ENCODE peak calls at places on chromosome 15, in eight cellular contexts. E is keratinocyte, B is left ventricle myocardium inferior, K is ovary, S is lower lobe of right lung, Q is esophagus muscularis mucosa, Y is transverse colon, W is sigmoid colon. R is an unnamed sample.
A peak's percentile ranks its signal among the peaks of the same experiment; 100 is the strongest.

GRCh38 chr15:48507416-48508065 is 138.0 kb downstream of the FBN1 start:
- DNase-seq in E (no peak), B (no peak), K (no peak), S (no peak), Q (no peak), Y (no peak), W (no peak), R (no peak)

GRCh38 chr15:42034628-42035177 is 13.9 kb upstream of the PLA2G4E start:
- DNase-seq in E (no peak), B (no peak), K (no peak), S (no peak), Q (no peak), Y (no peak), W (no peak), R (no peak)

GRCh38 chr15:27059610-27060202 is 88.7 kb downstream of the GABRG3 start:
- DNase-seq in E (no peak), B (no peak), K (no peak), S (no peak), Q (no peak), Y (no peak), W (no peak), R (no peak)

GRCh38 chr15:22251422-22251821 is 171.1 kb downstream of the OR4M2 start:
- DNase-seq in E (no peak), B (no peak), K (no peak), S (no peak), Q (no peak), Y (no peak), W (no peak), R (no peak)

GRCh38 chr15:101439285-101439919 is 50.1 kb downstream of the PCSK6 start:
- DNase-seq in E (no peak), B (no peak), K (no peak), S (no peak), Q (no peak), Y (no peak), W (no peak), R (no peak)

GRCh38 chr15:42190370-42190769 is 17.7 kb downstream of the VPS39 start:
- DNase-seq in E (no peak), B (no peak), K (no peak), S (no peak), Q (no peak), Y (no peak), W (no peak), R (no peak)

GRCh38 chr15:23687143-23687470 is at the start of gene NDN:
- DNase-seq in E (no peak), B (peak; percentile 45), K (peak; percentile 71), S (peak; percentile 67), Q (no peak), Y (peak; percentile 41), W (peak; percentile 70), R (no peak)

GRCh38 chr15:26662226-26662750 is 110.6 kb downstream of the GABRB3 start:
- DNase-seq in E (no peak), B (no peak), K (no peak), S (no peak), Q (no peak), Y (no peak), W (no peak), R (no peak)

GRCh38 chr15:90013503-90013937 is 12.4 kb downstream of the ZNF710 start:
- DNase-seq in E (no peak), B (no peak), K (no peak), S (no peak), Q (no peak), Y (peak; percentile 7), W (no peak), R (no peak)

GRCh38 chr15:43550527-43551363 is 33.3 kb downstream of the MAP1A start:
- DNase-seq in E (no peak), B (no peak), K (no peak), S (no peak), Q (no peak), Y (no peak), W (peak; percentile 30), R (no peak)

GRCh38 chr15:35992791-35993190 is 446.8 kb upstream of the DPH6 start:
- DNase-seq in E (no peak), B (no peak), K (no peak), S (no peak), Q (no peak), Y (no peak), W (no peak), R (no peak)

GRCh38 chr15:33699145-33699544 is 269.2 kb upstream of the CHRM5 start:
- DNase-seq in E (no peak), B (no peak), K (no peak), S (no peak), Q (no peak), Y (no peak), W (no peak), R (no peak)

GRCh38 chr15:56918907-56919707 is 663 bp downstream of the TCF12 start:
- DNase-seq in E (no peak), B (peak; percentile 41), K (peak; percentile 55), S (peak; percentile 73), Q (no peak), Y (peak; percentile 61), W (peak; percentile 75), R (peak; percentile 85)

GRCh38 chr15:55820043-55820442 is 77.1 kb upstream of the PRTG start:
- DNase-seq in E (no peak), B (no peak), K (no peak), S (no peak), Q (no peak), Y (no peak), W (no peak), R (no peak)

GRCh38 chr15:56244237-56244810 is 645 bp upstream of the RFX7 start:
- DNase-seq in E (peak; percentile 64), B (no peak), K (peak; percentile 29), S (peak; percentile 49), Q (peak; percentile 91), Y (peak; percentile 38), W (peak; percentile 69), R (peak; percentile 59)

GRCh38 chr15:71238926-71239325 is 123.7 kb downstream of the THSD4 start:
- DNase-seq in E (no peak), B (no peak), K (no peak), S (no peak), Q (no peak), Y (no peak), W (no peak), R (no peak)

GRCh38 chr15:44676676-44677075 is 13.2 kb upstream of the SPG11 start:
- DNase-seq in E (no peak), B (no peak), K (no peak), S (no peak), Q (no peak), Y (no peak), W (no peak), R (no peak)

GRCh38 chr15:99343836-99344551 is 92.7 kb downstream of the LRRC28 start:
- DNase-seq in E (no peak), B (peak; percentile 34), K (peak; percentile 24), S (no peak), Q (no peak), Y (peak; percentile 15), W (no peak), R (peak; percentile 15)

GRCh38 chr15:99347609-99348008 is 96.3 kb downstream of the LRRC28 start:
- DNase-seq in E (no peak), B (no peak), K (no peak), S (no peak), Q (no peak), Y (no peak), W (no peak), R (no peak)

GRCh38 chr15:99344639-99345038 is 93.4 kb downstream of the LRRC28 start:
- DNase-seq in E (no peak), B (no peak), K (no peak), S (no peak), Q (no peak), Y (no peak), W (no peak), R (no peak)

GRCh38 chr15:99345242-99345641 is 94.0 kb downstream of the LRRC28 start:
- DNase-seq in E (no peak), B (no peak), K (no peak), S (no peak), Q (no peak), Y (no peak), W (no peak), R (no peak)

GRCh38 chr15:99345832-99346462 is 94.7 kb downstream of the LRRC28 start:
- DNase-seq in E (no peak), B (no peak), K (no peak), S (no peak), Q (no peak), Y (no peak), W (no peak), R (no peak)
- TF ChIP-seq CTCF in E (no peak), B (no peak), K (no peak), S (no peak), Q (no peak), Y (no peak), W (no peak), R (no peak)

GRCh38 chr15:95304874-95305271 is 1025.6 kb upstream of the NR2F2 start:
- DNase-seq in E (no peak), B (no peak), K (no peak), S (no peak), Q (no peak), Y (no peak), W (no peak), R (no peak)
- H3K4me3 ChIP-seq in E (no peak overlapping the region), B (peak overlapping the region; percentile 14), K (no peak overlapping the region), S (no peak overlapping the region), Q (peak overlapping the region; percentile 8), Y (no peak overlapping the region), W (no peak overlapping the region), R (no peak overlapping the region)

GRCh38 chr15:52796228-52796521 is 6.0 kb upstream of the ONECUT1 start:
- DNase-seq in E (no peak), B (no peak), K (no peak), S (no peak), Q (no peak), Y (no peak), W (no peak), R (no peak)
- H3K27me3 ChIP-seq in E (peaks cover 99% of the 10 kb centered on the region), B (peaks cover 100% of the 10 kb centered on the region), K (no peaks in the 10 kb centered on the region), S (peaks cover 97% of the 10 kb centered on the region), Q (peaks cover 100% of the 10 kb centered on the region), Y (peaks cover 98% of the 10 kb centered on the region), W (peaks cover 57% of the 10 kb centered on the region), R (peaks cover 10% of the 10 kb centered on the region)

GRCh38 chr15:96404560-96404959 is 74.1 kb downstream of the NR2F2 start:
- DNase-seq in E (no peak), B (no peak), K (no peak), S (no peak), Q (no peak), Y (no peak), W (no peak), R (no peak)

GRCh38 chr15:96402403-96402802 is 71.9 kb downstream of the NR2F2 start:
- DNase-seq in E (no peak), B (no peak), K (no peak), S (no peak), Q (peak; percentile 26), Y (no peak), W (no peak), R (no peak)

GRCh38 chr15:96403932-96404331 is 73.4 kb downstream of the NR2F2 start:
- DNase-seq in E (no peak), B (no peak), K (no peak), S (no peak), Q (no peak), Y (no peak), W (no peak), R (no peak)

GRCh38 chr15:96406701-96407100 is 76.2 kb downstream of the NR2F2 start:
- DNase-seq in E (no peak), B (no peak), K (no peak), S (no peak), Q (peak; percentile 34), Y (no peak), W (no peak), R (no peak)

DNA sequence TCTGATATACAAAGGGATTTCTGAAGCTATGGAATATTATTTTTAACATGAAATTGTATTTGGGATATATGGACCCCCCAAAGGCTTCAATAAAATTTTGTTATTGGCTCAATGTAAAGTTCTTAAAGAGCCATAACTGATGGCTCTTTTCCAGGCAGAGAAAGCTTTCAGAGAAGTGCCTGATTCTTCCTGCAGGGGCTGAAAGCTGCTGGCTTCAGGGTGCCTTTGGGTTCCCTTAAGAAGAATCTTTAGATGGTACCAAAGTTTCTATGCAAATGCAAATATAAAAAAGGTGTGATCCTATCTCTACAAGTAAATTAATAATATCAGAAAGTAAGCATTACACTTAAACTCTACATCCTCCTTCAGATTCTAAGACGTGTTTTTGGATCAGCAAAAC is 72.6 kb downstream of the NR2F2 start:
- DNase-seq in E (no peak), B (no peak), K (no peak), S (no peak), Q (peak; percentile 17), Y (no peak), W (no peak), R (no peak)
- TF ChIP-seq CTCF in E (no peak), B (no peak), K (no peak), S (no peak), Q (no peak), Y (no peak), W (no peak), R (no peak)